ENCODE peak calls at places on chromosome 3, in ten cellular contexts. One of them, this sample, is unnamed.

GRCh38 chr3:55461896-55462295 is 25.2 kb downstream of the WNT5A start:
- DNase-seq in PC-3: peak; percentile 64
- DNase-seq in heart left ventricle: no peak
- DNase-seq in IMR-90: peak; percentile 89
- DNase-seq in cardiac fibroblast: peak; percentile 85
- DNase-seq in prostate gland: no peak
- DNase-seq in tibial artery: no peak
- DNase-seq in HFF-Myc: no peak
- DNase-seq in tibial nerve: no peak
- DNase-seq in breast epithelium: no peak
- DNase-seq in this sample: no peak

GRCh38 chr3:99706410-99706809 is 68.0 kb downstream of the COL8A1 start:
- DNase-seq in PC-3: no peak
- DNase-seq in heart left ventricle: no peak
- DNase-seq in IMR-90: peak; percentile 21
- DNase-seq in cardiac fibroblast: no peak
- DNase-seq in prostate gland: no peak
- DNase-seq in tibial artery: no peak
- DNase-seq in HFF-Myc: no peak
- DNase-seq in tibial nerve: no peak
- DNase-seq in breast epithelium: no peak
- DNase-seq in this sample: no peak

GRCh38 chr3:88997276-88997675 is 110.1 kb upstream of the EPHA3 start:
- DNase-seq in PC-3: no peak
- DNase-seq in heart left ventricle: no peak
- DNase-seq in IMR-90: no peak
- DNase-seq in cardiac fibroblast: no peak
- DNase-seq in prostate gland: no peak
- DNase-seq in tibial artery: no peak
- DNase-seq in HFF-Myc: no peak
- DNase-seq in tibial nerve: no peak
- DNase-seq in breast epithelium: no peak
- DNase-seq in this sample: no peak

GRCh38 chr3:99128740-99129505 is 227.4 kb upstream of the DCBLD2 start:
- DNase-seq in PC-3: peak; percentile 96
- DNase-seq in heart left ventricle: no peak
- DNase-seq in IMR-90: peak; percentile 97
- DNase-seq in cardiac fibroblast: peak; percentile 99
- DNase-seq in prostate gland: no peak
- DNase-seq in tibial artery: peak; percentile 32
- DNase-seq in HFF-Myc: peak; percentile 66
- DNase-seq in tibial nerve: no peak
- DNase-seq in breast epithelium: no peak
- DNase-seq in this sample: no peak

GRCh38 chr3:180755553-180755952 is 76.3 kb upstream of the CCDC39 start:
- DNase-seq in PC-3: no peak
- DNase-seq in heart left ventricle: no peak
- DNase-seq in IMR-90: no peak
- DNase-seq in cardiac fibroblast: no peak
- DNase-seq in prostate gland: no peak
- DNase-seq in tibial artery: no peak
- DNase-seq in HFF-Myc: no peak
- DNase-seq in tibial nerve: no peak
- DNase-seq in breast epithelium: no peak
- DNase-seq in this sample: no peak

GRCh38 chr3:39284457-39284881 is 4.6 kb upstream of the CX3CR1 start:
- DNase-seq in PC-3: no peak
- DNase-seq in heart left ventricle: no peak
- DNase-seq in IMR-90: no peak
- DNase-seq in cardiac fibroblast: peak; percentile 7
- DNase-seq in prostate gland: no peak
- DNase-seq in tibial artery: no peak
- DNase-seq in HFF-Myc: no peak
- DNase-seq in tibial nerve: no peak
- DNase-seq in breast epithelium: no peak
- DNase-seq in this sample: no peak

GRCh38 chr3:41131224-41131623 is 68.1 kb upstream of the CTNNB1 start:
- DNase-seq in PC-3: peak; percentile 95
- DNase-seq in heart left ventricle: no peak
- DNase-seq in IMR-90: no peak
- DNase-seq in cardiac fibroblast: no peak
- DNase-seq in prostate gland: no peak
- DNase-seq in tibial artery: no peak
- DNase-seq in HFF-Myc: no peak
- DNase-seq in tibial nerve: no peak
- DNase-seq in breast epithelium: no peak
- DNase-seq in this sample: no peak

GRCh38 chr3:5678248-5678647 is 490.7 kb downstream of the EDEM1 start:
- DNase-seq in PC-3: no peak
- DNase-seq in heart left ventricle: no peak
- DNase-seq in IMR-90: no peak
- DNase-seq in cardiac fibroblast: no peak
- DNase-seq in prostate gland: no peak
- DNase-seq in tibial artery: no peak
- DNase-seq in HFF-Myc: no peak
- DNase-seq in tibial nerve: no peak
- DNase-seq in breast epithelium: no peak
- DNase-seq in this sample: no peak

GRCh38 chr3:50138266-50139230 is 16.6 kb upstream of the SEMA3F start:
- DNase-seq in PC-3: peak; percentile 36
- DNase-seq in heart left ventricle: no peak
- DNase-seq in IMR-90: no peak
- DNase-seq in cardiac fibroblast: no peak
- DNase-seq in prostate gland: no peak
- DNase-seq in tibial artery: no peak
- DNase-seq in HFF-Myc: no peak
- DNase-seq in tibial nerve: no peak
- DNase-seq in breast epithelium: no peak
- DNase-seq in this sample: no peak

GRCh38 chr3:145936986-145937385 is 224.0 kb downstream of the PLOD2 start:
- DNase-seq in PC-3: no peak
- DNase-seq in heart left ventricle: no peak
- DNase-seq in IMR-90: no peak
- DNase-seq in cardiac fibroblast: peak; percentile 23
- DNase-seq in prostate gland: no peak
- DNase-seq in tibial artery: no peak
- DNase-seq in HFF-Myc: no peak
- DNase-seq in tibial nerve: no peak
- DNase-seq in breast epithelium: no peak
- DNase-seq in this sample: no peak

GRCh38 chr3:25038907-25039306 is 389.2 kb upstream of the RARB start:
- DNase-seq in PC-3: no peak
- DNase-seq in heart left ventricle: no peak
- DNase-seq in IMR-90: no peak
- DNase-seq in cardiac fibroblast: no peak
- DNase-seq in prostate gland: no peak
- DNase-seq in tibial artery: no peak
- DNase-seq in HFF-Myc: no peak
- DNase-seq in tibial nerve: no peak
- DNase-seq in breast epithelium: no peak
- DNase-seq in this sample: no peak

GRCh38 chr3:108820586-108820985 is 2.0 kb upstream of the TRAT1 start:
- DNase-seq in PC-3: no peak
- DNase-seq in heart left ventricle: no peak
- DNase-seq in IMR-90: no peak
- DNase-seq in cardiac fibroblast: no peak
- DNase-seq in prostate gland: no peak
- DNase-seq in tibial artery: no peak
- DNase-seq in HFF-Myc: no peak
- DNase-seq in tibial nerve: no peak
- DNase-seq in breast epithelium: no peak
- DNase-seq in this sample: no peak

GRCh38 chr3:138455801-138456716 is 21.6 kb downstream of the ESYT3 start:
- DNase-seq in PC-3: peak; percentile 6
- DNase-seq in heart left ventricle: no peak
- DNase-seq in IMR-90: no peak
- DNase-seq in cardiac fibroblast: peak; percentile 33
- DNase-seq in prostate gland: no peak
- DNase-seq in tibial artery: no peak
- DNase-seq in HFF-Myc: no peak
- DNase-seq in tibial nerve: no peak
- DNase-seq in breast epithelium: peak; percentile 28
- DNase-seq in this sample: peak; percentile 9
- H3K4me3 ChIP-seq in PC-3: no peak overlapping the region
- H3K4me3 ChIP-seq in heart left ventricle: no peak overlapping the region
- H3K4me3 ChIP-seq in IMR-90: no peak overlapping the region
- H3K4me3 ChIP-seq in cardiac fibroblast: no peak overlapping the region
- H3K4me3 ChIP-seq in prostate gland: no peak overlapping the region
- H3K4me3 ChIP-seq in tibial artery: no peak overlapping the region
- H3K4me3 ChIP-seq in HFF-Myc: no peak overlapping the region
- H3K4me3 ChIP-seq in tibial nerve: no peak overlapping the region
- H3K4me3 ChIP-seq in breast epithelium: no peak overlapping the region
- H3K4me3 ChIP-seq in this sample: no peak overlapping the region

GRCh38 chr3:69005071-69005816 is 8.2 kb downstream of the EOGT start:
- DNase-seq in PC-3: no peak
- DNase-seq in heart left ventricle: no peak
- DNase-seq in IMR-90: peak; percentile 22
- DNase-seq in cardiac fibroblast: peak; percentile 33
- DNase-seq in prostate gland: no peak
- DNase-seq in tibial artery: no peak
- DNase-seq in HFF-Myc: no peak
- DNase-seq in tibial nerve: no peak
- DNase-seq in breast epithelium: no peak
- DNase-seq in this sample: no peak

GRCh38 chr3:69008980-69009379 is 4.5 kb downstream of the EOGT start:
- DNase-seq in PC-3: no peak
- DNase-seq in heart left ventricle: no peak
- DNase-seq in IMR-90: no peak
- DNase-seq in cardiac fibroblast: no peak
- DNase-seq in prostate gland: no peak
- DNase-seq in tibial artery: no peak
- DNase-seq in HFF-Myc: no peak
- DNase-seq in tibial nerve: no peak
- DNase-seq in breast epithelium: no peak
- DNase-seq in this sample: no peak

GRCh38 chr3:69004183-69004582 is 9.3 kb downstream of the EOGT start:
- DNase-seq in PC-3: no peak
- DNase-seq in heart left ventricle: no peak
- DNase-seq in IMR-90: no peak
- DNase-seq in cardiac fibroblast: no peak
- DNase-seq in prostate gland: no peak
- DNase-seq in tibial artery: no peak
- DNase-seq in HFF-Myc: no peak
- DNase-seq in tibial nerve: no peak
- DNase-seq in breast epithelium: no peak
- DNase-seq in this sample: no peak

GRCh38 chr3:69009559-69010410 is 3.7 kb downstream of the EOGT start:
- DNase-seq in PC-3: no peak
- DNase-seq in heart left ventricle: no peak
- DNase-seq in IMR-90: peak; percentile 92
- DNase-seq in cardiac fibroblast: peak; percentile 87
- DNase-seq in prostate gland: peak; percentile 42
- DNase-seq in tibial artery: peak; percentile 34
- DNase-seq in HFF-Myc: peak; percentile 56
- DNase-seq in tibial nerve: no peak
- DNase-seq in breast epithelium: no peak
- DNase-seq in this sample: peak; percentile 48

DNA sequence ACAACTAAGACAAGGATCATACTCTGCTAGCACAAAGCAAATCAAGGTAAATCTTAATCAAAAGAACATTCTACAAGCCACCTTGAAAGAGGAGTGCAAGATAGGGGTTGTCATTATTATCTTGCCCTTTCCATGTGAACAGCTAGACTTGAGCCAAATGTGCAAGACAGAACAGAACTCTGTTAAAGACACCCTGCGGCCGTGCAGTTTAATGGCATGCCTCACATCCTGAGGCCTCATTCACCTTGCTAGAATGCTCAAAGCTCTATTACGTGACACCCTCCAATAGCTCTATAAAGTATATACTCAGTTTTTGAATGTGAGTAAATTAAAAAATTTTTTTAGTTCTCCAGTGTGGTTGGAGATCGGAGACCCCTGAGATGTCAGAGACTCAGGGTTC is 7.4 kb downstream of the EOGT start:
- DNase-seq in PC-3: no peak
- DNase-seq in heart left ventricle: no peak
- DNase-seq in IMR-90: no peak
- DNase-seq in cardiac fibroblast: no peak
- DNase-seq in prostate gland: no peak
- DNase-seq in tibial artery: no peak
- DNase-seq in HFF-Myc: no peak
- DNase-seq in tibial nerve: no peak
- DNase-seq in breast epithelium: no peak
- DNase-seq in this sample: no peak
- TF ChIP-seq CTCF in PC-3: no peak
- TF ChIP-seq CTCF in heart left ventricle: no peak
- TF ChIP-seq CTCF in IMR-90: no peak
- TF ChIP-seq CTCF in cardiac fibroblast: no peak
- TF ChIP-seq CTCF in prostate gland: no peak
- TF ChIP-seq CTCF in tibial artery: no peak
- TF ChIP-seq CTCF in HFF-Myc: no peak
- TF ChIP-seq CTCF in tibial nerve: no peak
- TF ChIP-seq CTCF in breast epithelium: no peak
- TF ChIP-seq CTCF in this sample: no peak

DNA sequence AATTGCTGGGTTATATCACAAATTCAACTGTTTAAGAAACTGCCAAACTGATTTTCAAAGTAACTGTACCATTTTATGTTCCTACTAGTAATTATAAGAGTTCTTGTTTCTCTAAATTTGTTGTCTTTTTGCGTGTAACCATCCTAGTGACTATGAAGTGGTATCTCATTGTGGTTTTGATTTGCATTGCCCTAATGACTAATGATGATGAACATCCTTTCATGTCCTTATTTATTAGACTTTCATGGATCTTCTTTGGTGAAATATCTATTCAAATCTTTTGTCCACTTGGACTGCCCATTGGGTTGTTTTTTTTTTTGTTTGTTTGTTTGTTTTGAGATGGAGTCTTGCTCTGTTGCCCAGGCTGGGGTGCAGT is 3.6 kb downstream of the OXSR1 start:
- DNase-seq in PC-3: peak; percentile 69
- DNase-seq in heart left ventricle: no peak
- DNase-seq in IMR-90: peak; percentile 39
- DNase-seq in cardiac fibroblast: peak; percentile 78
- DNase-seq in prostate gland: no peak
- DNase-seq in tibial artery: no peak
- DNase-seq in HFF-Myc: no peak
- DNase-seq in tibial nerve: no peak
- DNase-seq in breast epithelium: no peak
- DNase-seq in this sample: no peak
- H3K4me3 ChIP-seq in PC-3: peak overlapping the region; percentile 94
- H3K4me3 ChIP-seq in heart left ventricle: no peak overlapping the region
- H3K4me3 ChIP-seq in IMR-90: no peak overlapping the region
- H3K4me3 ChIP-seq in cardiac fibroblast: no peak overlapping the region
- H3K4me3 ChIP-seq in prostate gland: no peak overlapping the region
- H3K4me3 ChIP-seq in tibial artery: no peak overlapping the region
- H3K4me3 ChIP-seq in HFF-Myc: no peak overlapping the region
- H3K4me3 ChIP-seq in tibial nerve: no peak overlapping the region
- H3K4me3 ChIP-seq in breast epithelium: no peak overlapping the region
- H3K4me3 ChIP-seq in this sample: no peak overlapping the region

DNA sequence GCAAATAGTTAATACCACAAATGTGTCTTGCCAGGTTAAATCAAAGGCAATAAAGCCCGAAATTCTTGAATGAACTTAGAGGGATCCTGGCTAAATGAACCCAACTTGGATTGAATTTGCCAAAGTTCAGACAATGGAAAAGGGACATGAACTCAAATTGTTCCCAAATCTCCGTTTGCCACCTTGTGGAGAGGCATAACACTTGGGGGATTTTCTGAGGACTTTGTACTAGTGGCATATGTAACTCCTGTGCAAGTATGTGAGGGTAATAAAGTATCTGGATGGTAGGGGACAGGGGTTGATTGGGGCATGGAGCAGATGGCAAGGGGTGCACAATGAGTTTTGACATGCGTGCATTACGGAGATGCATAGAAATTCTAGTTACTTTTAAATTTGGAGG is 1.3 kb upstream of the TCAIM start:
- DNase-seq in PC-3: peak; percentile 12
- DNase-seq in heart left ventricle: no peak
- DNase-seq in IMR-90: no peak
- DNase-seq in cardiac fibroblast: peak; percentile 15
- DNase-seq in prostate gland: no peak
- DNase-seq in tibial artery: no peak
- DNase-seq in HFF-Myc: no peak
- DNase-seq in tibial nerve: no peak
- DNase-seq in breast epithelium: no peak
- DNase-seq in this sample: no peak
- TF ChIP-seq CTCF in PC-3: no peak
- TF ChIP-seq CTCF in heart left ventricle: no peak
- TF ChIP-seq CTCF in IMR-90: no peak
- TF ChIP-seq CTCF in cardiac fibroblast: no peak
- TF ChIP-seq CTCF in prostate gland: no peak
- TF ChIP-seq CTCF in tibial artery: no peak
- TF ChIP-seq CTCF in HFF-Myc: no peak
- TF ChIP-seq CTCF in tibial nerve: no peak
- TF ChIP-seq CTCF in breast epithelium: no peak
- TF ChIP-seq CTCF in this sample: no peak

This sample was measured in ovary.